ENCODE peak calls at places on chromosomes 16 and 17, in nine cellular contexts. One of them, this sample, is unnamed.

GRCh38 chr17:17758443-17758842 is 77.2 kb downstream of the RAI1 start:
- DNase-seq in CD4-positive, alpha-beta memory T cell: no peak
- DNase-seq in endothelial cell of umbilical vein: no peak
- DNase-seq in epithelial cell of proximal tubule: no peak
- DNase-seq in H7: no peak
- DNase-seq in naive thymus-derived CD8-positive, alpha-beta T cell: no peak
- DNase-seq in PC-9: no peak
- DNase-seq in nephron progenitor cell: no peak
- DNase-seq in activated CD4-positive, alpha-beta T cell treated with anti-CD3 and anti-CD28 coated beads for 4 hours: no peak
- DNase-seq in this sample: no peak

GRCh38 chr16:425082-425718 is at the start of gene RAB11FIP3:
- DNase-seq in PC-9: peak
- DNase-seq in CD4-positive, alpha-beta memory T cell: peak
- DNase-seq in nephron progenitor cell: peak
- DNase-seq in endothelial cell of umbilical vein: peak
- DNase-seq in activated CD4-positive, alpha-beta T cell treated with anti-CD3 and anti-CD28 coated beads for 4 hours: peak
- DNase-seq in H7: peak
- DNase-seq in naive thymus-derived CD8-positive, alpha-beta T cell: peak
- DNase-seq in epithelial cell of proximal tubule: no peak
- DNase-seq in this sample: peak

GRCh38 chr17:78524870-78525510 is 52.2 kb downstream of the DNAH17 start:
- DNase-seq in nephron progenitor cell: no peak
- DNase-seq in PC-9: no peak
- DNase-seq in naive thymus-derived CD8-positive, alpha-beta T cell: no peak
- DNase-seq in CD4-positive, alpha-beta memory T cell: no peak
- DNase-seq in H7: no peak
- DNase-seq in epithelial cell of proximal tubule: no peak
- DNase-seq in activated CD4-positive, alpha-beta T cell treated with anti-CD3 and anti-CD28 coated beads for 4 hours: no peak
- DNase-seq in endothelial cell of umbilical vein: no peak
- DNase-seq in this sample: no peak

GRCh38 chr17:19000531-19001011 is 4.0 kb downstream of the FAM83G start:
- DNase-seq in nephron progenitor cell: no peak
- DNase-seq in epithelial cell of proximal tubule: no peak
- DNase-seq in PC-9: no peak
- DNase-seq in endothelial cell of umbilical vein: no peak
- DNase-seq in naive thymus-derived CD8-positive, alpha-beta T cell: no peak
- DNase-seq in CD4-positive, alpha-beta memory T cell: no peak
- DNase-seq in H7: no peak
- DNase-seq in activated CD4-positive, alpha-beta T cell treated with anti-CD3 and anti-CD28 coated beads for 4 hours: no peak
- DNase-seq in this sample: no peak

GRCh38 chr17:68790931-68791330 is 164.3 kb downstream of the ABCA8 start:
- DNase-seq in H7: no peak
- DNase-seq in CD4-positive, alpha-beta memory T cell: no peak
- DNase-seq in nephron progenitor cell: no peak
- DNase-seq in naive thymus-derived CD8-positive, alpha-beta T cell: no peak
- DNase-seq in activated CD4-positive, alpha-beta T cell treated with anti-CD3 and anti-CD28 coated beads for 4 hours: no peak
- DNase-seq in epithelial cell of proximal tubule: no peak
- DNase-seq in endothelial cell of umbilical vein: no peak
- DNase-seq in PC-9: no peak
- DNase-seq in this sample: no peak

GRCh38 chr16:11748023-11748403 is 5.4 kb upstream of the TXNDC11 start:
- DNase-seq in CD4-positive, alpha-beta memory T cell: no peak
- DNase-seq in naive thymus-derived CD8-positive, alpha-beta T cell: no peak
- DNase-seq in endothelial cell of umbilical vein: no peak
- DNase-seq in activated CD4-positive, alpha-beta T cell treated with anti-CD3 and anti-CD28 coated beads for 4 hours: no peak
- DNase-seq in epithelial cell of proximal tubule: no peak
- DNase-seq in PC-9: no peak
- DNase-seq in H7: no peak
- DNase-seq in nephron progenitor cell: no peak
- DNase-seq in this sample: no peak

GRCh38 chr17:2723505-2723996 is 12.0 kb upstream of the CLUH start:
- DNase-seq in epithelial cell of proximal tubule: no peak
- DNase-seq in naive thymus-derived CD8-positive, alpha-beta T cell: no peak
- DNase-seq in PC-9: no peak
- DNase-seq in nephron progenitor cell: no peak
- DNase-seq in CD4-positive, alpha-beta memory T cell: no peak
- DNase-seq in endothelial cell of umbilical vein: no peak
- DNase-seq in activated CD4-positive, alpha-beta T cell treated with anti-CD3 and anti-CD28 coated beads for 4 hours: no peak
- DNase-seq in H7: no peak
- DNase-seq in this sample: no peak

GRCh38 chr16:50067290-50067853 is 1.6 kb downstream of the HEATR3 start:
- DNase-seq in PC-9: no peak
- DNase-seq in naive thymus-derived CD8-positive, alpha-beta T cell: peak
- DNase-seq in epithelial cell of proximal tubule: no peak
- DNase-seq in H7: peak
- DNase-seq in activated CD4-positive, alpha-beta T cell treated with anti-CD3 and anti-CD28 coated beads for 4 hours: peak
- DNase-seq in CD4-positive, alpha-beta memory T cell: peak
- DNase-seq in nephron progenitor cell: peak
- DNase-seq in endothelial cell of umbilical vein: peak
- DNase-seq in this sample: no peak

GRCh38 chr17:29726721-29727252 is 104.1 kb upstream of the CORO6 start:
- DNase-seq in CD4-positive, alpha-beta memory T cell: peak
- DNase-seq in nephron progenitor cell: no peak
- DNase-seq in PC-9: no peak
- DNase-seq in naive thymus-derived CD8-positive, alpha-beta T cell: peak
- DNase-seq in endothelial cell of umbilical vein: peak
- DNase-seq in activated CD4-positive, alpha-beta T cell treated with anti-CD3 and anti-CD28 coated beads for 4 hours: no peak
- DNase-seq in H7: no peak
- DNase-seq in epithelial cell of proximal tubule: no peak
- DNase-seq in this sample: peak

GRCh38 chr17:39081851-39082250 is 69.6 kb downstream of the PLXDC1 start:
- DNase-seq in epithelial cell of proximal tubule: no peak
- DNase-seq in PC-9: no peak
- DNase-seq in CD4-positive, alpha-beta memory T cell: no peak
- DNase-seq in H7: no peak
- DNase-seq in naive thymus-derived CD8-positive, alpha-beta T cell: no peak
- DNase-seq in nephron progenitor cell: no peak
- DNase-seq in endothelial cell of umbilical vein: no peak
- DNase-seq in activated CD4-positive, alpha-beta T cell treated with anti-CD3 and anti-CD28 coated beads for 4 hours: no peak
- DNase-seq in this sample: no peak

GRCh38 chr17:81691196-81691595 is 7.4 kb downstream of the HGS start:
- DNase-seq in endothelial cell of umbilical vein: no peak
- DNase-seq in PC-9: no peak
- DNase-seq in H7: no peak
- DNase-seq in CD4-positive, alpha-beta memory T cell: no peak
- DNase-seq in naive thymus-derived CD8-positive, alpha-beta T cell: no peak
- DNase-seq in activated CD4-positive, alpha-beta T cell treated with anti-CD3 and anti-CD28 coated beads for 4 hours: no peak
- DNase-seq in nephron progenitor cell: no peak
- DNase-seq in epithelial cell of proximal tubule: no peak
- DNase-seq in this sample: no peak

GRCh38 chr16:80656731-80657150 is 115.9 kb downstream of the DYNLRB2 start:
- DNase-seq in epithelial cell of proximal tubule: no peak
- DNase-seq in PC-9: no peak
- DNase-seq in nephron progenitor cell: no peak
- DNase-seq in endothelial cell of umbilical vein: no peak
- DNase-seq in CD4-positive, alpha-beta memory T cell: peak
- DNase-seq in naive thymus-derived CD8-positive, alpha-beta T cell: peak
- DNase-seq in activated CD4-positive, alpha-beta T cell treated with anti-CD3 and anti-CD28 coated beads for 4 hours: peak
- DNase-seq in H7: peak
- DNase-seq in this sample: no peak

GRCh38 chr17:75551276-75551675 is 25.8 kb downstream of the LLGL2 start:
- DNase-seq in nephron progenitor cell: no peak
- DNase-seq in PC-9: no peak
- DNase-seq in epithelial cell of proximal tubule: no peak
- DNase-seq in CD4-positive, alpha-beta memory T cell: no peak
- DNase-seq in endothelial cell of umbilical vein: no peak
- DNase-seq in H7: no peak
- DNase-seq in naive thymus-derived CD8-positive, alpha-beta T cell: no peak
- DNase-seq in activated CD4-positive, alpha-beta T cell treated with anti-CD3 and anti-CD28 coated beads for 4 hours: no peak
- DNase-seq in this sample: no peak

This sample was measured in naive B cell.